ENCODE peak calls at places on chromosomes 6 and 20, in eight cellular contexts. O, L, E, R, S, I, T and V are unnamed samples.

GRCh38 chr6:83231146-83231545 is 38.0 kb downstream of the RWDD2A start:
- DNase-seq in O (no peak), L (no peak), E (no peak), R (no peak), S (no peak), I (no peak), T (no peak), V (no peak)

GRCh38 chr20:61665746-61666470 is 399.8 kb downstream of the TAF4 start:
- DNase-seq in O (no peak), L (no peak), E (no peak), R (no peak), S (no peak), I (no peak), T (no peak), V (no peak)

GRCh38 chr20:14853079-14853478 is 515.7 kb upstream of the FLRT3 start:
- DNase-seq in O (no peak), L (no peak), E (no peak), R (no peak), S (no peak), I (no peak), T (no peak), V (no peak)

GRCh38 chr6:45681860-45682488 is 304.2 kb upstream of the SUPT3H start:
- DNase-seq in O (no peak), L (no peak), E (peak; percentile 55), R (peak; percentile 1), S (no peak), I (no peak), T (no peak), V (no peak)

GRCh38 chr6:88119769-88120168 is 46.4 kb downstream of the CNR1 start:
- DNase-seq in O (no peak), L (no peak), E (no peak), R (no peak), S (no peak), I (no peak), T (peak; percentile 4), V (no peak)

GRCh38 chr6:154923199-154923869 is 71.8 kb upstream of the TIAM2 start:
- DNase-seq in O (no peak), L (no peak), E (no peak), R (no peak), S (no peak), I (no peak), T (no peak), V (no peak)

GRCh38 chr6:110859335-110859792 is 15.2 kb upstream of the AMD1 start:
- DNase-seq in O (no peak), L (no peak), E (no peak), R (no peak), S (no peak), I (no peak), T (no peak), V (no peak)

GRCh38 chr6:87210979-87211378 is 55.6 kb downstream of the ZNF292 start:
- DNase-seq in O (no peak), L (no peak), E (no peak), R (no peak), S (no peak), I (no peak), T (no peak), V (no peak)

GRCh38 chr20:64040231-64041039 is 4.5 kb downstream of the C20orf204 start:
- DNase-seq in O (no peak), L (no peak), E (no peak), R (no peak), S (no peak), I (no peak), T (no peak), V (no peak)

GRCh38 chr6:13453771-13454251 is 33.6 kb downstream of the GFOD1 start:
- DNase-seq in O (no peak), L (no peak), E (no peak), R (peak; percentile 46), S (no peak), I (no peak), T (no peak), V (no peak)

GRCh38 chr6:150934380-150934779 is 68.9 kb downstream of the MTHFD1L start:
- DNase-seq in O (no peak), L (no peak), E (no peak), R (peak; percentile 81), S (no peak), I (no peak), T (peak; percentile 7), V (no peak)

GRCh38 chr20:13549451-13549850 is 89.3 kb downstream of the TASP1 start:
- DNase-seq in O (no peak), L (no peak), E (no peak), R (no peak), S (no peak), I (no peak), T (no peak), V (no peak)

GRCh38 chr6:37052027-37052628 is 46.7 kb downstream of the FGD2 start:
- DNase-seq in O (no peak), L (no peak), E (no peak), R (peak; percentile 43), S (no peak), I (no peak), T (peak; percentile 48), V (no peak)

GRCh38 chr6:56399250-56399671 is 151.9 kb upstream of the COL21A1 start:
- DNase-seq in O (no peak), L (no peak), E (no peak), R (peak; percentile 78), S (no peak), I (peak; percentile 9), T (peak; percentile 93), V (no peak)

GRCh38 chr6:65289491-65289890 is 417.5 kb downstream of the EYS start:
- DNase-seq in O (no peak), L (no peak), E (no peak), R (no peak), S (no peak), I (no peak), T (no peak), V (no peak)

GRCh38 chr6:136749359-136749758 is 42.9 kb downstream of the MAP3K5 start:
- DNase-seq in O (no peak), L (no peak), E (no peak), R (no peak), S (no peak), I (no peak), T (no peak), V (no peak)

GRCh38 chr6:116139917-116140316 is 14.0 kb upstream of the COL10A1 start:
- DNase-seq in O (no peak), L (no peak), E (no peak), R (peak; percentile 9), S (no peak), I (no peak), T (peak; percentile 16), V (no peak)

GRCh38 chr6:129903082-129903481 is 42.0 kb upstream of the TMEM244 start:
- DNase-seq in O (no peak), L (no peak), E (no peak), R (no peak), S (no peak), I (no peak), T (no peak), V (no peak)

GRCh38 chr6:5606546-5606945 is 345.2 kb downstream of the FARS2 start:
- DNase-seq in O (no peak), L (no peak), E (no peak), R (no peak), S (no peak), I (no peak), T (no peak), V (no peak)

DNA sequence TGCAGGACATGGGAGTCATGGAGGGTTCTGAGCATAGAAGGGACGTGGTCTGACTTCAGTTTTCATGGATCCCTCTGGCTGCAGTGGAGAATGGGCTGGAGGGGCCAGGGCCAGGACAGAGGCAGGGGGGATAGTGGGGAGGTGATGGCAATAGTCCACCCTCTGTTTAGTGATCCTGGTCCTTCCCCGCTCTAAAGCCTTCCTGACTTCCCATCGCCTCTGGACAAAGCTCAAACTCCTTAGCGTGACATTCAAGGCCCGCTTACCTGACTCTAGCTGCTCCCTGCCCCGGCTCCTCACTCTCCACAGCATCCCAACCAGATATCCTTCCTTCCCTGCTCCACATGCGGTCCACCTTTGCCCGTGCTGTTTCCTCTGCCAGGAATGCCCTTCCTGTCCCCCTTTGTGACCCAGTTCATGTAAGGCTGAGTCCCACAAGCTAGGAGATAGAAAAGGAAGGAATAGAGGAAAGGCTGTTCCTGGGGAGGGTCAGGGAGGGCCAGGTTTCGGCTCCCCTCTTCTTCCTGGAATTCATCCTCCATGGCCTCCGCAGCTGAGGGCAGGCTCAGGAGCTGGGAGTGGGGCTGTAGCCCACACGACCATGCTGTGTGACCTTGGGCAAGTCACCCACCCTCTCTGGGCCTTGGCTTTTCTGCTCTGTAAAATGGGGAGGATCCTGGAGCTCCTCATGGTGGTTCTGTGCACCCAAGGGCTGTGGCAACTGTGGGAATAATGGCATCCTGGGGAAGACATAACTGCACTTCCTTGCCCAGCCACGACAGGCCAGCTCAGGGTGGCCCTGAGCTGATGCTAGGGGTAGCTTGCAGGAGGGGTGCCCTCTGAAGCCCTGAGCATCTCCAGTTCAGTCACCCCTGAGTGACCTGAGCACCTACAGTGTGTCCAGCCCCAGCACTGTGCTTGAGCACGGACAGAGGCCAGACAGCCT is 116.1 kb downstream of the CEBPB start:
- DNase-seq in O (peak; percentile 25), L (no peak), E (no peak), R (no peak), S (no peak), I (no peak), T (no peak), V (no peak)
- TF ChIP-seq POLR2A in O (no peak), L (no peak), E (no peak), R (no peak), S (no peak), I (no peak), T (peak; percentile 89), V (no peak)

DNA sequence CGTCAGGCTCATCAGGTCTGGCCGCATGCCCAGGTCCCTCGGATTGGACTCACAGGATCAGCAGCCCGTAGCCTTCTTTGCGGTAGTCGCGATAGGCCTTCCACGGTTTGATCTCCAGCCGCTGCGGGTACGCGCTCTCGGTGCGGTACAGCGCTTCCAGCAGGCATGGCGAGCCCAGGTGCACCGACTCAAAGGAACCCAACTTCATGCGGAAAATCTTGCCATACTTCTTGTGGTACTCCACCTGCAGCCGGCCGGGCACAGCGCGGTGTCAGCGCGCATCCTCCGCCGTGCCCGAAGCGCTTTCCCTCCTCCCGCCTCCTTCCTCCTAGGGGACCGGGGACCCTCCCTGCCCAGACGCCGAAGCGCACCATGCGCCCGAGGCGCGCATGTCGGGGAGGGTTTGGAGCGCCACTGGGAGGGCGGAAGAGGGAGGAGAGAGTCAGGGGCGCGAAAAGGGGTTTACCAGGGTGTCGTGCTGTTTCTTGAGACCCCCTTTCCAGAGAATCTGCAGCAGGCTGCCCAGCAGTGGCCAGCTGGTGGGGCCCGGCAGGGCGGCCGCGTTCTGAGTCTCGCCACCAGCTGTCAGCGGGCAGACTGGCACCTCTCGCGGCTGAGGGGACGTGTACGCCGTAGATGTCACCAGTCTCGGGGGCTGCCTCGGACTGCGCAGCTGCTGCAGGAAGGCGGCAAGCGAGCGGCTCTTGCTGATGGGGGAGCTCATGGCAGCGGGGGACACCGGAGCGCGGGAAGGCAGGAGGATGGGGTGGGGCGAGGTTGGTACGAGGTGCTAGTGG is 732 bp downstream of the CYP24A1 start:
- DNase-seq in O (no peak), L (no peak), E (no peak), R (no peak), S (no peak), I (no peak), T (no peak), V (no peak)
- H3K4me3 ChIP-seq in O (no peak overlapping the region), L (no peak overlapping the region), E (no peak overlapping the region), R (peak overlapping the region; percentile 83), S (peak overlapping the region; percentile 38), I (peak overlapping the region; percentile 48), T (peak overlapping the region; percentile 64), V (no peak overlapping the region)

GRCh38 chr6:34267746-34268145 is 18.9 kb upstream of the SMIM29 start:
- DNase-seq in O (no peak), L (no peak), E (no peak), R (no peak), S (no peak), I (no peak), T (no peak), V (no peak)
- H3K9me3 ChIP-seq in O (no peaks in the 10 kb centered on the region), L (no peaks in the 10 kb centered on the region), E (no peaks in the 10 kb centered on the region), R (no peaks in the 10 kb centered on the region), S (no peaks in the 10 kb centered on the region), I (no peaks in the 10 kb centered on the region), T (no peaks in the 10 kb centered on the region), V (no peaks in the 10 kb centered on the region)

GRCh38 chr6:26197736-26198625 is 110.8 kb downstream of the HFE start:
- DNase-seq in O (peak; percentile 36), L (no peak), E (peak; percentile 84), R (no peak), S (no peak), I (no peak), T (peak; percentile 62), V (no peak)
- TF ChIP-seq POLR2A in O (peak; percentile 10), L (no peak), E (no peak), R (no peak), S (no peak), I (peak; percentile 91), T (peak; percentile 72), V (no peak)